ENCODE peak calls at places on chromosomes 4 and X, in eight cellular contexts. U, D, V, O, L, S, J and H are unnamed samples.

GRCh38 chr4:31088600-31089230 is 368.5 kb downstream of the PCDH7 start:
- DNase-seq in D (peak), V (no peak), J (no peak), L (no peak), O (no peak), U (no peak), S (peak), H (no peak)

GRCh38 chr4:132901224-132901623 is 247.9 kb upstream of the PCDH10 start:
- DNase-seq in U (no peak), J (no peak), S (no peak), V (no peak), L (no peak), O (no peak), D (no peak), H (no peak)

GRCh38 chr4:1061372-1061700 is 49.9 kb downstream of the FGFRL1 start:
- DNase-seq in O (no peak), U (no peak), S (no peak), D (no peak), J (no peak), L (no peak), V (peak), H (no peak)

GRCh38 chr4:51884606-51885005 is 41.7 kb downstream of the DCUN1D4 start:
- DNase-seq in O (no peak), U (no peak), S (no peak), D (no peak), J (no peak), V (no peak), L (no peak), H (no peak)

GRCh38 chr4:40363382-40363920 is 28.3 kb downstream of the CHRNA9 start:
- DNase-seq in O (no peak), D (peak), J (no peak), S (no peak), L (no peak), V (no peak), U (no peak), H (no peak)

GRCh38 chr4:10643600-10644425 is 40.8 kb downstream of the CLNK start:
- DNase-seq in O (no peak), J (no peak), D (no peak), S (no peak), U (no peak), L (no peak), V (no peak), H (no peak)

GRCh38 chr4:41611881-41612871 is 74.2 kb downstream of the LIMCH1 start:
- DNase-seq in O (peak), U (no peak), J (no peak), D (peak), V (peak), L (no peak), S (no peak), H (peak)

GRCh38 chr4:74056858-74057562 is 18.5 kb upstream of the CXCL3 start:
- DNase-seq in D (no peak), L (no peak), U (no peak), O (peak), J (peak), V (no peak), S (peak), H (no peak)

GRCh38 chr4:159216834-159217233 is 114.0 kb downstream of the RAPGEF2 start:
- DNase-seq in V (no peak), U (no peak), D (no peak), S (no peak), O (no peak), L (no peak), J (no peak), H (no peak)

GRCh38 chr4:88860594-88860993 is 163.0 kb upstream of the NAP1L5 start:
- DNase-seq in V (no peak), J (no peak), L (no peak), U (no peak), O (no peak), D (no peak), S (no peak), H (no peak)

GRCh38 chrX:109854096-109854495 is 121.0 kb upstream of the ACSL4 start:
- DNase-seq in D (no peak), S (no peak), J (no peak), U (no peak), O (no peak), L (no peak), V (no peak), H (no peak)

DNA sequence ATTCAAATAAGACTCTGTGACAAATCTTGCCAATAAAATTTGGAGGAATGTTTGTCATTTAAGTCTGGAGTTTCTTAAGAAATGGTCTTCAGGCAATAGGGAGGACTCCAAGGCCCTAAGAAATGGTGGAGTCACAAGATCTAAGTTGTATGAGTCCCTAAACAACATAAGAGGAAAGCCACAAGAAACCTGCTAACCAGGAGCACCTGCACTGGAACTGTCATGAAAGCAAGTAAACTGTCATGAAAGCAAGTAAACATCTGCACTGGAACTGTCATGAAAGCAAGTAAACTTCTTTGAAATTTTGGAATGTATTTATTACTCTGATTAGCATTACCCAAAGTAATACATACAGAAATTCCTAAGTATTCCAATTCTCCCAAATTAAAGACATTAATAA is 3.5 kb downstream of the CNOT6L start:
- DNase-seq in S (no peak), D (no peak), L (no peak), V (no peak), O (no peak), J (no peak), U (no peak), H (no peak)
- H3K27ac ChIP-seq in S (no peak), D (no peak), L (peak), V (no peak), O (no peak), J (no peak), U (no peak), H (no peak)

DNA sequence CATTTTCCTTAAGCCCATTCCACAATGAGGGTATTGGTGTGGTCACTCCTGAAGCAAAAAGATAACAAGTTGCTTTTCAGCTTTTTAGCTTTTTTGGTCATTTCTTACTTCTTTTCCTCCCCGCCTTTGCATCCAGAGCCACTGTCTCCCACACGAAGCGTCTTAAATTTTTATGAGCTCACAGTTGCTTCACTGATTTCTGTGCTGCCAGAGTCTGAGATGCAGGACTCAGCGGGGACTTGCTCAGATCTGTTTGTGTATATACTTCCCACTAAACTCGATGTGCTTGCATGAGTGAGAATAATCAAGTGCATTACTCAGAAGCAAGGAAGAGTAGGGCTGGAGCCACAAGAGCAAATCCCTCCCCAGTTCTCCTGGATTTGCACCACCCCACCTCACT is 80.2 kb upstream of the FHL1 start:
- DNase-seq in O (no peak), J (no peak), U (no peak), L (no peak), S (no peak), V (no peak), D (no peak), H (no peak)
- H3K27ac ChIP-seq in O (no peak), J (no peak), U (no peak), L (peak), S (no peak), V (no peak), D (no peak), H (no peak)

GRCh38 chrX:134806707-134807038 is 148.4 kb upstream of the PLAC1 start:
- DNase-seq in L (no peak), V (no peak), U (no peak), S (no peak), J (no peak), D (no peak), O (no peak), H (no peak)
- H3K27ac ChIP-seq in L (peak), V (peak), U (peak), S (peak), J (peak), D (peak), O (peak), H (peak)

GRCh38 chrX:49120104-49120503 is 3.4 kb downstream of the GPKOW start:
- DNase-seq in L (no peak), O (no peak), U (no peak), J (peak), S (no peak), V (no peak), D (no peak), H (no peak)

GRCh38 chrX:49117597-49117996 is 5.9 kb downstream of the GPKOW start:
- DNase-seq in U (no peak), O (no peak), V (no peak), J (no peak), L (no peak), D (no peak), S (no peak), H (no peak)

GRCh38 chrX:49122499-49122898 is 1.0 kb downstream of the GPKOW start:
- DNase-seq in U (no peak), O (no peak), V (no peak), S (no peak), L (no peak), D (no peak), J (no peak), H (no peak)
- H3K27ac ChIP-seq in U (no peak), O (peak), V (no peak), S (no peak), L (no peak), D (no peak), J (no peak), H (no peak)

DNA sequence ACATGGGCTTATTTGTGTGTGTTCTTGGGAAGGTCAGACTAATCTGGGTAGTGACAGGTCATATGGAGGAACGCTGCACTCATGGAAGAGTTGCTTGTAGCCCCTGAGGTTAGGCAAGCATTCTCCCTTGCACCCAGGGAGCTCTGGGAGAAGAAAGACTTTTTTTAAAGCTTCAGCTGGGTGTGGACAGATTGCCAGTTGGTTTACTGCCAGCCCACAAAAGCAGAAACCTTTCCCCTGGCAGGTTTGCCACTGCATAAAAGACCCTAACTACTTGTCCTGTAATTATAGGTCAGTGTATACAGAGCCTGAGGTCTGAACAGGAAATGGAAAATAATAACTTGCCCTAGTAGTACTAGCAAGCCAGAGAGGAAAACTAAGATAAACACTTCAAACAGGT is 7.4 kb upstream of the NFKB1 start:
- DNase-seq in L (no peak), O (no peak), D (peak), S (no peak), V (no peak), J (no peak), U (no peak), H (no peak)
- H3K27ac ChIP-seq in L (no peak), O (no peak), D (peak), S (no peak), V (no peak), J (no peak), U (peak), H (no peak)

DNA sequence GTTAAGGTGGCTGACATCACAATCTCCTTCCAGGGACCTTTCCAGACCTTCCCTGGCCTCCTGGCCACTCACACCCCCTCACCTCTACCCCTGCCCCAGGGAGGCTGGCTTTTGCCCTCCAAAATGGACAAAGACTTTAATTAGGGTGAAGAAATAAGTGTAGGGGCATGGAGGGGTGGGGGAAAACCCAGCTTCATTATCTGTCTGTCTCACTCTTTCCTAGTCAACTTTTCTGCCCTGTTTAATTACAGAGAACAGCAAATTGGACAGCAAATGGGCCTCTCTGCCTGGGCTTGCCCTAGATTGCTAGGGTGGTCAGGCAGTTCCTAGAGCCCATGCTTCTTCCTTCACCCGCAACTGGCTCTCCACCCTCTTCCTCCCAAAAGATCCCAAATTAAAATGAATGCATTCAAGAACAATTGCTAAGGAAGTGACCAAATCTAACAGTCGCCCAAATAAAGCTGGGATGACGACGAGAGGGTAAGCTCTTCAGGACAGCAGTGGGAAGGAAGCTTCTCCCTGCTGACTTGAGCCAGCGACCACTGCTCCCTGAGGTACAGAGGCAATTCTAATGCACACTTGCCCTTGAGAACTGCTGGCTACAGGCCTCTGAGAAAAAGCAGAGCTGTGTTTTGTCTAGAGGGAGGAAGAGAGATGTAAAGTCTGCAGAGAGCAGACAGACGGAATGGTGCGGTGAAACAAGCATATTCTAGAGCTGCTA is 12.4 kb downstream of the RAI2 start:
- DNase-seq in D (no peak), L (no peak), U (no peak), J (no peak), V (no peak), O (no peak), S (no peak), H (no peak)
- H3K27ac ChIP-seq in D (no peak), L (no peak), U (no peak), J (no peak), V (no peak), O (no peak), S (no peak), H (no peak)

DNA sequence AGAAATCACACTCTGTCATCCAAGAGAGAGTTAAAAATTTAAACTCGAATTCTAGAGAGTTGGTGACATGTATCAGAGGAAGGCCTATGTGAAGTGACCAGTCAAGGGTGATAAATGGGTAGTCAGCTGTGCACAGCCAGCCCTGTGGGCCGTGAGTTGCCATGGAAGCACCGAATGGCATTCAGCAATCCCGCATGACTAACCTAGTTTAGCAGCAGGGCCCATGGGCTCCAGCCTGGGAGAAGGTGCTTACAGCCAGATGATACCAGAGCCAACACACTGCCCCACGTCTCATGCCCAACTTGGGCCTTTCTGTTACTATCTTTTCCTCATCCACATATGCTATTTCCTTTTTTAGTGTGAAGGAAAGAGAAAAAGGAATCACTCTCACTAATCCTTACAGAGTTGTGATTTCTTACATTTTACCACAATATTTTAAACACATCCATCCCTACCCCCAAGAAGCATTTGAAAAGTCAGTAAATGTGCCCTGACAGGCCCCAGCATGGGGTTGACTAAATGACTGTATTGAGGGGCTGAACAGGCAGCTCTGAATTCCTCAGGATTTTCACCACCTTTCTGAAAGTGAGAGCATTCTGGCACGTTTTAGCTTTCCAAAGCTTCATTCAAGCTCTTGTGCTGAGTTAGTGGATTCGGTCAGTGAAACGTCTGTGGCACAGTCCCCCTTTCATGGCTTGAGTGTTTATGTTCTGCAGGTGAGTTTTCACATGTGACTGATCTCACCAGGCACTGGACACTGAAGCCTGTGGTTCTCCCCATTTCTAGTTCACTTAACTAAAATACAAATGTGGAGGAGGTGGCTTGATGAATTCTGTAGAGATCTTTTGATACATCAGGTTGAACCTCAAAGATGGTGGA is 104.3 kb downstream of the AFF1 start:
- DNase-seq in V (peak), D (peak), J (no peak), L (peak), O (peak), U (peak), S (peak), H (peak)
- H3K27ac ChIP-seq in V (peak), D (peak), J (no peak), L (peak), O (peak), U (peak), S (peak), H (peak)

DNA sequence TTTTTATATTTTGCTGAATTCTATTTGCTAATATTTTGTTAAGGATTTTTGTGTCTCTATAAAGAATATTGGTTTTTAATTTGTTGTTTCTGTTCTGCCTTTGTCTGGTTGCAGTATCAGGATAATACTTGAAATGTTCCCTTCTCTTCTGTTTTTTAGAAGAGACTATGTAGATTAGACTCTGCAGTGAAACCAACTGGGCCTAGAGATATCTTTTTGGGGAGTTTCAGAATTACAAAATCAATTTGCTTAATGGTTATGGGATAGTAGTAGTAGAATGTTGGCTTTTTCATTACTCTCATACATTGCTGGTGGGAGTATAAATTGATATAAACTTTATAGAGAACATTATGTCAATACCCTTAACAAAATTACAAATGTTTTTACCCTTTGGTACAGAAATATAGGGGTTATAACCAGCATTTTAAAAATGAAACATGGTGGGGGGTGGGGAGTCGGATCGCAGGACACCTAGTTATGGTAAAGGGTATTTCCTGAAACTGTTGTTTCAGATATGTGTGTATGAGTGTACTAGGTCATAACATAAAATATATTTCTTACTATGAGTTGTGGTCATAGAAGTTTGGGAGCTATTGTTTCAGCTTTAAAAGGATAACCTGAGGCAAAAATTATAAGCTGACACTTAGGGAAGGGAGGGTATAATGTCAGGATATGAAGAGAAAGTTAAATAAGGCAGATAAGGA is 29.0 kb downstream of the CLOCK start:
- DNase-seq in V (no peak), O (no peak), S (no peak), J (no peak), L (no peak), U (no peak), D (no peak), H (no peak)
- H3K27ac ChIP-seq in V (no peak), O (no peak), S (no peak), J (no peak), L (no peak), U (no peak), D (no peak), H (no peak)

GRCh38 chrX:119758682-119759332 is 419 bp downstream of the SOWAHD start:
- DNase-seq in S (no peak), D (peak), O (peak), L (no peak), J (no peak), U (no peak), V (peak), H (no peak)
- H3K27ac ChIP-seq in S (no peak), D (no peak), O (no peak), L (no peak), J (peak), U (peak), V (no peak), H (no peak)

GRCh38 chrX:78333521-78333920 is 6.1 kb upstream of the CYSLTR1 start:
- DNase-seq in U (no peak), L (no peak), D (no peak), O (no peak), V (no peak), J (no peak), S (no peak), H (no peak)

GRCh38 chrX:78330068-78330467 is 2.7 kb upstream of the CYSLTR1 start:
- DNase-seq in L (no peak), S (no peak), O (no peak), D (no peak), U (no peak), V (no peak), J (no peak), H (no peak)

GRCh38 chrX:78329486-78329885 is 2.1 kb upstream of the CYSLTR1 start:
- DNase-seq in L (no peak), O (no peak), V (no peak), D (no peak), S (no peak), J (no peak), U (no peak), H (no peak)

GRCh38 chrX:78330540-78330939 is 3.1 kb upstream of the CYSLTR1 start:
- DNase-seq in L (no peak), O (no peak), J (no peak), V (no peak), D (no peak), U (no peak), S (no peak), H (no peak)

GRCh38 chrX:78331708-78332107 is 4.3 kb upstream of the CYSLTR1 start:
- DNase-seq in L (no peak), S (no peak), D (no peak), U (no peak), V (no peak), J (peak), O (no peak), H (no peak)
- H3K27ac ChIP-seq in L (no peak), S (no peak), D (no peak), U (no peak), V (no peak), J (no peak), O (no peak), H (no peak)